ENCODE peak calls at places on chromosomes 16 and 17, in seven cellular contexts. L is sigmoid colon, Q is glutamatergic neuron, Z is colonic mucosa, G is GM23338, D is osteoblast, I is progenitor cell of endocrine pancreas. X is an unnamed sample.
A peak's percentile ranks its signal among the peaks of the same experiment; 100 is the strongest.

GRCh38 chr17:2137342-2138098 is 82.6 kb downstream of the HIC1 start:
- DNase-seq in L (no peak), Q (no peak), Z (no peak), G (peak; percentile 93), D (peak; percentile 84), I (no peak), X (no peak)

GRCh38 chr16:8955828-8956227 is 7.9 kb downstream of the USP7 start:
- DNase-seq in L (no peak), Q (no peak), Z (no peak), G (no peak), D (peak; percentile 41), I (no peak), X (no peak)

GRCh38 chr17:798246-798645 is 16.1 kb downstream of the MRM3 start:
- DNase-seq in L (no peak), Q (no peak), Z (no peak), G (no peak), D (no peak), I (no peak), X (no peak)

GRCh38 chr16:16027728-16028310 is 78.4 kb downstream of the ABCC1 start:
- DNase-seq in L (no peak), Q (no peak), Z (no peak), G (no peak), D (no peak), I (no peak), X (no peak)

GRCh38 chr16:64470916-64471315 is 650.9 kb downstream of the CDH11 start:
- DNase-seq in L (no peak), Q (no peak), Z (no peak), G (no peak), D (no peak), I (no peak), X (no peak)

GRCh38 chr17:33234930-33235685 is 58.0 kb downstream of the ASIC2 start:
- DNase-seq in L (peak; percentile 85), Q (no peak), Z (peak; percentile 38), G (no peak), D (peak; percentile 86), I (no peak), X (no peak)

GRCh38 chr16:23941963-23942564 is 106.3 kb downstream of the PRKCB start:
- DNase-seq in L (no peak), Q (no peak), Z (no peak), G (no peak), D (no peak), I (no peak), X (no peak)

GRCh38 chr16:19704321-19705130 is 13.5 kb downstream of the KNOP1 start:
- DNase-seq in L (peak; percentile 69), Q (no peak), Z (no peak), G (no peak), D (peak; percentile 85), I (no peak), X (no peak)

GRCh38 chr17:32142857-32143524 is 689 bp downstream of the RHOT1 start:
- DNase-seq in L (peak; percentile 70), Q (peak; percentile 53), Z (peak; percentile 77), G (peak; percentile 85), D (peak; percentile 93), I (peak; percentile 54), X (peak; percentile 68)

GRCh38 chr17:74379495-74380085 is 12.3 kb downstream of the GPR142 start:
- DNase-seq in L (peak; percentile 94), Q (peak; percentile 99), Z (peak; percentile 97), G (peak; percentile 95), D (peak; percentile 99), I (peak; percentile 98), X (peak; percentile 100)

GRCh38 chr16:24499193-24499814 is 40.1 kb upstream of the RBBP6 start:
- DNase-seq in L (no peak), Q (peak; percentile 76), Z (peak; percentile 22), G (peak; percentile 91), D (peak; percentile 65), I (peak; percentile 16), X (peak; percentile 53)

GRCh38 chr16:69143116-69143515 is 10.7 kb downstream of the UTP4 start:
- DNase-seq in L (no peak), Q (peak; percentile 55), Z (peak; percentile 45), G (no peak), D (no peak), I (no peak), X (no peak)

GRCh38 chr17:13311301-13311700 is 290.4 kb downstream of the HS3ST3A1 start:
- DNase-seq in L (no peak), Q (no peak), Z (no peak), G (no peak), D (no peak), I (no peak), X (no peak)

GRCh38 chr16:81597079-81597658 is 152.6 kb downstream of the CMIP start:
- DNase-seq in L (no peak), Q (no peak), Z (peak; percentile 65), G (no peak), D (peak; percentile 17), I (no peak), X (no peak)

GRCh38 chr16:81600275-81600674 is 155.7 kb downstream of the CMIP start:
- DNase-seq in L (no peak), Q (no peak), Z (no peak), G (no peak), D (peak; percentile 85), I (no peak), X (no peak)

GRCh38 chr16:81599034-81599744 is 154.6 kb downstream of the CMIP start:
- DNase-seq in L (no peak), Q (no peak), Z (no peak), G (no peak), D (peak; percentile 18), I (no peak), X (no peak)

GRCh38 chr16:81595676-81596292 is 151.2 kb downstream of the CMIP start:
- DNase-seq in L (no peak), Q (no peak), Z (no peak), G (no peak), D (peak; percentile 50), I (no peak), X (no peak)

GRCh38 chr16:81598083-81598482 is 153.5 kb downstream of the CMIP start:
- DNase-seq in L (no peak), Q (no peak), Z (no peak), G (no peak), D (peak; percentile 10), I (no peak), X (no peak)
- TF ChIP-seq CTCF in L (no peak), Q (peak; percentile 15), Z (no peak), G (peak; percentile 53), D (peak; percentile 19), I (no peak), X (no peak)

DNA sequence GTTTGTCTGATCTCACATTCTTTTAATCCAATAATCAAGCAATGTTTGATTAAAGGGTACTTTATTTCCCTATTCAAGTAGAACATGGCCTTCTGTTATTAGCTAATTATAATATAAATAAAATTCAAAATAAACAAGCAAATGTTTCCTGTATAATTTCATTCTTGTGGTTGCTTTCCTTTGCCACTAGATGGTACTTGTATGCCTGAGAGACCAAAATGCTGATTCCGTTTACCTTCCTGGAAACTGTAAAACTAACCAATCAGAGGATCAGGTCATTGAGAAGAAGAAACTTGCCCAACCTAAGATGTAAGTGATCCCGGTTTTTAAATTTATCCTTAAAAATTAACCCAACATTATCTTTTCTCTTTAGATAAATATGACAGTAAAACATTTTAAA is 8.1 kb upstream of the ABCA5 start:
- DNase-seq in L (no peak), Q (no peak), Z (no peak), G (peak; percentile 75), D (peak; percentile 73), I (no peak), X (no peak)
- TF ChIP-seq CTCF in L (peak; percentile 23), Q (no peak), Z (peak; percentile 45), G (peak; percentile 70), D (peak; percentile 40), I (peak; percentile 47), X (no peak)

GRCh38 chr16:77376358-77376757 is 58.5 kb downstream of the ADAMTS18 start:
- DNase-seq in L (no peak), Q (no peak), Z (peak; percentile 19), G (peak; percentile 75), D (no peak), I (no peak), X (no peak)
- TF ChIP-seq CTCF in L (no peak), Q (no peak), Z (no peak), G (peak; percentile 83), D (no peak), I (no peak), X (no peak)

GRCh38 chr17:81514485-81514734 is 1.8 kb upstream of the ACTG1 start:
- DNase-seq in L (no peak), Q (peak; percentile 68), Z (no peak), G (no peak), D (peak; percentile 92), I (no peak), X (no peak)

GRCh38 chr17:81517009-81517338 is 4.4 kb upstream of the ACTG1 start:
- DNase-seq in L (no peak), Q (no peak), Z (no peak), G (no peak), D (no peak), I (no peak), X (no peak)

GRCh38 chr17:81514735-81515529 is 2.3 kb upstream of the ACTG1 start:
- DNase-seq in L (peak; percentile 95), Q (peak; percentile 75), Z (peak; percentile 84), G (peak; percentile 84), D (peak; percentile 98), I (peak; percentile 69), X (peak; percentile 71)

GRCh38 chr17:81516439-81516838 is 3.8 kb upstream of the ACTG1 start:
- DNase-seq in L (no peak), Q (no peak), Z (no peak), G (no peak), D (no peak), I (peak; percentile 9), X (no peak)

DNA sequence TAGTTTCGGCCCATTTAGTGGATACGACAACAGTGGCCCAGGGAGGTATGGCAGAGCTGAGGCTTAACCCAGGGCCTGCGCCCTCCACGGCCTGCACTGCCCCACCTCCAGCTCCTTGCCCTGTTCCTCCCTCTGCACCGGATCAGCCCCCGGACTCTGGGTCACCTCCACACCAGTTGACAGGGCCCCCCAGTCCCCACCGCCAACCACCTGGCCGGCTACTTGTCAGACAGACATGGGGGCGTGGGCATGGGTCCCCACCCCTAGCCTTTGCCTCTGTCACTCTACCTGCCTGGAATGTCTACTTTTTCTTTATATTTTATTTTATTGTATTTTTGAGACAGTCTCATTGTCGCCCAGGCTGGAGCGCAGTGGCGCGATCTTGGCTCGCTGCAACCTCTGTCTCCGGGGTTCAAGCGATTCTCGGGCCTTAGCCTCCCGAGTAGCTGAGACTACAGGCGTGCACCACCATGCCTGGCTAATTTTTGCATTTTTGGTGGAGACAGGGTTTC is 3.0 kb upstream of the ACTG1 start:
- DNase-seq in L (peak; percentile 76), Q (no peak), Z (peak; percentile 49), G (no peak), D (no peak), I (peak; percentile 12), X (no peak)
- TF ChIP-seq CTCF in L (no peak), Q (no peak), Z (no peak), G (no peak), D (no peak), I (no peak), X (no peak)

GRCh38 chr16:70254095-70254964 is 2.6 kb upstream of the EXOSC6 start:
- DNase-seq in L (no peak), Q (no peak), Z (no peak), G (peak; percentile 13), D (peak; percentile 51), I (no peak), X (no peak)
- TF ChIP-seq CTCF in L (no peak), Q (peak; percentile 35), Z (no peak), G (no peak), D (no peak), I (no peak), X (no peak)

GRCh38 chr16:58843675-58844074 is 109.6 kb upstream of the GOT2 start:
- DNase-seq in L (no peak), Q (no peak), Z (no peak), G (peak; percentile 52), D (peak; percentile 62), I (no peak), X (no peak)
- TF ChIP-seq CTCF in L (peak; percentile 13), Q (no peak), Z (no peak), G (peak; percentile 59), D (peak; percentile 27), I (peak; percentile 57), X (peak; percentile 30)